ENCODE peak calls at places on chromosomes 5 and 9, in ten cellular contexts. H, Y, I, E, T, S, C, D, P and J are unnamed samples.

GRCh38 chr5:171092194-171092593 is 216.9 kb upstream of the TLX3 start:
- DNase-seq in H (no peak), Y (no peak), I (no peak), E (no peak), T (peak; percentile 28), S (no peak), C (no peak), D (peak; percentile 5), P (peak; percentile 6), J (no peak)

GRCh38 chr9:134662143-134662876 is 20.7 kb downstream of the COL5A1 start:
- DNase-seq in H (no peak), Y (peak; percentile 37), I (no peak), E (no peak), T (peak; percentile 76), S (no peak), C (peak; percentile 80), D (peak; percentile 93), P (peak; percentile 86), J (no peak)

GRCh38 chr5:25862276-25862675 is 1176.1 kb downstream of the CDH9 start:
- DNase-seq in H (no peak), Y (no peak), I (no peak), E (no peak), T (no peak), S (no peak), C (no peak), D (no peak), P (no peak), J (no peak)

GRCh38 chr9:124012368-124013262 is 1.0 kb downstream of the LHX2 start:
- DNase-seq in H (no peak), Y (no peak), I (no peak), E (no peak), T (no peak), S (no peak), C (no peak), D (no peak), P (no peak), J (no peak)

GRCh38 chr5:125503958-125504357 is 757.5 kb upstream of the ZNF608 start:
- DNase-seq in H (no peak), Y (no peak), I (no peak), E (no peak), T (no peak), S (no peak), C (no peak), D (no peak), P (no peak), J (no peak)

GRCh38 chr5:127909078-127909477 is 174.5 kb upstream of the SLC12A2 start:
- DNase-seq in H (peak; percentile 62), Y (no peak), I (peak; percentile 10), E (no peak), T (peak; percentile 18), S (no peak), C (peak; percentile 27), D (peak; percentile 35), P (peak; percentile 38), J (peak; percentile 70)

GRCh38 chr5:135192351-135192750 is 158.3 kb upstream of the PITX1 start:
- DNase-seq in H (no peak), Y (no peak), I (peak; percentile 84), E (no peak), T (no peak), S (no peak), C (no peak), D (no peak), P (no peak), J (no peak)

GRCh38 chr5:30524428-30524827 is 669.1 kb upstream of the CDH6 start:
- DNase-seq in H (no peak), Y (no peak), I (no peak), E (no peak), T (no peak), S (no peak), C (no peak), D (no peak), P (no peak), J (no peak)

GRCh38 chr9:132183715-132184114 is 21.9 kb downstream of the NTNG2 start:
- DNase-seq in H (no peak), Y (no peak), I (no peak), E (no peak), T (no peak), S (no peak), C (no peak), D (no peak), P (no peak), J (no peak)

GRCh38 chr5:15500326-15500958 is 462 bp downstream of the FBXL7 start:
- DNase-seq in H (no peak), Y (peak; percentile 38), I (no peak), E (no peak), T (peak; percentile 50), S (no peak), C (peak; percentile 40), D (no peak), P (peak; percentile 61), J (no peak)

GRCh38 chr9:105039180-105039799 is 111.3 kb upstream of the ABCA1 start:
- DNase-seq in H (no peak), Y (no peak), I (no peak), E (no peak), T (no peak), S (no peak), C (no peak), D (no peak), P (no peak), J (no peak)

GRCh38 chr5:72556351-72557146 is 49.3 kb upstream of the ZNF366 start:
- DNase-seq in H (peak; percentile 72), Y (no peak), I (no peak), E (no peak), T (no peak), S (peak; percentile 12), C (peak; percentile 90), D (peak; percentile 61), P (no peak), J (no peak)

GRCh38 chr5:1961952-1962595 is 79.3 kb upstream of the IRX4 start:
- DNase-seq in H (no peak), Y (no peak), I (no peak), E (no peak), T (no peak), S (no peak), C (no peak), D (no peak), P (no peak), J (no peak)

GRCh38 chr5:175809531-175810121 is 61.8 kb upstream of the CPLX2 start:
- DNase-seq in H (no peak), Y (no peak), I (no peak), E (no peak), T (peak; percentile 86), S (no peak), C (peak; percentile 75), D (peak; percentile 94), P (peak; percentile 96), J (no peak)

GRCh38 chr5:38808666-38809343 is 37.0 kb upstream of the OSMR start:
- DNase-seq in H (no peak), Y (no peak), I (no peak), E (no peak), T (no peak), S (no peak), C (no peak), D (no peak), P (no peak), J (no peak)

GRCh38 chr9:93126825-93127368 is 7.2 kb downstream of the NINJ1 start:
- DNase-seq in H (no peak), Y (peak; percentile 16), I (no peak), E (no peak), T (peak; percentile 23), S (no peak), C (peak; percentile 72), D (no peak), P (no peak), J (no peak)

GRCh38 chr9:109467936-109468335 is 30.2 kb downstream of the PTPN3 start:
- DNase-seq in H (peak; percentile 95), Y (no peak), I (no peak), E (no peak), T (no peak), S (no peak), C (no peak), D (no peak), P (no peak), J (peak; percentile 64)

GRCh38 chr9:100087218-100087617 is 11.6 kb downstream of the ERP44 start:
- DNase-seq in H (no peak), Y (no peak), I (no peak), E (no peak), T (no peak), S (no peak), C (no peak), D (no peak), P (peak; percentile 65), J (peak; percentile 55)

GRCh38 chr5:151632524-151632923 is 41.4 kb upstream of the FAT2 start:
- DNase-seq in H (no peak), Y (no peak), I (no peak), E (no peak), T (no peak), S (no peak), C (no peak), D (no peak), P (no peak), J (no peak)

GRCh38 chr5:150553402-150553801 is 45.5 kb downstream of the NDST1 start:
- DNase-seq in H (no peak), Y (no peak), I (no peak), E (no peak), T (no peak), S (no peak), C (no peak), D (no peak), P (no peak), J (no peak)

GRCh38 chr5:2466966-2467365 is 284.5 kb downstream of the IRX2 start:
- DNase-seq in H (no peak), Y (no peak), I (no peak), E (no peak), T (no peak), S (no peak), C (no peak), D (no peak), P (no peak), J (no peak)

GRCh38 chr9:22117511-22118388 is 108.6 kb upstream of the CDKN2B start:
- DNase-seq in H (no peak), Y (no peak), I (no peak), E (no peak), T (no peak), S (no peak), C (peak; percentile 40), D (no peak), P (no peak), J (no peak)

GRCh38 chr5:100746730-100747129 is 156.4 kb downstream of the ST8SIA4 start:
- DNase-seq in H (peak; percentile 83), Y (no peak), I (no peak), E (no peak), T (no peak), S (no peak), C (no peak), D (no peak), P (no peak), J (peak; percentile 86)

GRCh38 chr9:130857864-130858730 is 23.0 kb downstream of the ABL1 start:
- DNase-seq in H (no peak), Y (peak; percentile 21), I (peak; percentile 59), E (no peak), T (peak; percentile 51), S (no peak), C (no peak), D (no peak), P (peak; percentile 47), J (no peak)

GRCh38 chr9:129138476-129139232 is 27.4 kb downstream of the PTPA start:
- DNase-seq in H (no peak), Y (no peak), I (no peak), E (no peak), T (no peak), S (no peak), C (peak; percentile 55), D (no peak), P (peak; percentile 59), J (no peak)